ENCODE peak calls at places on chromosome X, in five cellular contexts. J is CD8-positive, alpha-beta memory T cell; R is adipocyte; D is A549; Z is right atrium auricular region. B is an unnamed sample. For H3K4me1, the result is how much of the 10 kb centered on the place peaks cover.

GRCh38 chrX:65522739-65523372 is 11.7 kb downstream of the LAS1L start:
- DNase-seq in Z (no peak), D (no peak), R (peak), J (no peak), B (no peak)

GRCh38 chrX:68355629-68355920 is 77.7 kb downstream of the OPHN1 start:
- DNase-seq in R (no peak), Z (no peak), J (no peak), D (no peak), B (no peak)

GRCh38 chrX:12974797-12975669 is at the start of gene TMSB4X:
- DNase-seq in D (peak), Z (peak), J (peak), R (peak), B (no peak)

GRCh38 chrX:136336623-136337022 is 35.9 kb downstream of the ADGRG4 start:
- DNase-seq in R (no peak), D (no peak), Z (no peak), J (no peak), B (no peak)

GRCh38 chrX:68997461-68997860 is 167.8 kb downstream of the PJA1 start:
- DNase-seq in R (no peak), Z (peak), J (no peak), D (no peak), B (no peak)

GRCh38 chrX:136214551-136214950 is 36.6 kb downstream of the MAP7D3 start:
- DNase-seq in R (peak), D (no peak), Z (no peak), J (no peak), B (peak)

GRCh38 chrX:69361286-69361926 is 142.7 kb upstream of the NALF2 start:
- DNase-seq in J (no peak), D (no peak), R (peak), Z (no peak), B (no peak)

GRCh38 chrX:103687073-103687695 is 685 bp upstream of the MORF4L2 start:
- DNase-seq in D (peak), Z (peak), J (peak), R (peak), B (peak)

GRCh38 chrX:136215559-136215958 is 35.6 kb downstream of the MAP7D3 start:
- DNase-seq in J (no peak), Z (no peak), D (no peak), R (no peak), B (no peak)

GRCh38 chrX:41526268-41526667 is 79.1 kb downstream of the NYX start:
- DNase-seq in D (no peak), J (no peak), Z (no peak), R (no peak), B (no peak)

GRCh38 chrX:650274-650673 is 19.7 kb downstream of the SHOX start:
- DNase-seq in D (no peak), R (no peak), J (no peak), Z (no peak), B (no peak)

GRCh38 chrX:102345916-102346315 is 93.9 kb downstream of the NXF2B start:
- DNase-seq in D (peak), R (peak), J (peak), Z (peak), B (peak)

GRCh38 chrX:39764441-39764914 is 333.3 kb downstream of the BCOR start:
- DNase-seq in D (no peak), Z (no peak), R (no peak), J (no peak), B (no peak)

GRCh38 chrX:151815461-151815860 is 80.9 kb downstream of the CNGA2 start:
- DNase-seq in R (peak), J (no peak), D (no peak), Z (peak), B (no peak)

GRCh38 chrX:2462780-2463179 is 38.0 kb downstream of the DHRSX start:
- DNase-seq in R (no peak), D (no peak), J (no peak), Z (no peak), B (no peak)

GRCh38 chrX:13898603-13899002 is 81.7 kb upstream of the GPM6B start:
- DNase-seq in D (no peak), J (no peak), R (no peak), Z (no peak), B (no peak)

GRCh38 chrX:18668059-18668458 is 3.8 kb downstream of the RS1 start:
- DNase-seq in D (no peak), J (no peak), R (no peak), Z (no peak), B (no peak)

GRCh38 chrX:129788527-129788926 is 8.8 kb downstream of the SASH3 start:
- DNase-seq in Z (no peak), J (no peak), D (no peak), R (no peak), B (no peak)

GRCh38 chrX:129783176-129783776 is 3.5 kb downstream of the SASH3 start:
- DNase-seq in Z (no peak), J (no peak), D (no peak), R (no peak), B (no peak)

GRCh38 chrX:129785160-129785947 is 5.6 kb downstream of the SASH3 start:
- DNase-seq in D (no peak), R (no peak), Z (no peak), J (no peak), B (no peak)

GRCh38 chrX:129787336-129788055 is 7.7 kb downstream of the SASH3 start:
- DNase-seq in R (no peak), Z (no peak), D (no peak), J (no peak), B (no peak)

GRCh38 chrX:129786210-129786651 is 6.5 kb downstream of the SASH3 start:
- DNase-seq in Z (no peak), D (no peak), J (no peak), R (no peak), B (no peak)
- H3K4me1 ChIP-seq in Z (under half), D (under half), J (half or more), R (under half), B (under half)

GRCh38 chrX:107716816-107717700 is 58.5 kb downstream of the TSC22D3 start:
- DNase-seq in D (peak), Z (peak), J (peak), R (peak), B (peak)
- H3K4me3 ChIP-seq in D (peak), Z (peak), J (peak), R (peak), B (peak)

GRCh38 chrX:153883163-153883843 is 2.7 kb downstream of the L1CAM start:
- DNase-seq in D (no peak), J (no peak), Z (no peak), R (no peak), B (no peak)
- H3K4me1 ChIP-seq in D (under half), J (under half), Z (under half), R (under half), B (under half)

GRCh38 chrX:30735839-30736238 is 82.6 kb downstream of the GK start:
- DNase-seq in R (peak), D (peak), J (peak), Z (peak), B (no peak)
- H3K4me3 ChIP-seq in R (no peak), D (no peak), J (no peak), Z (no peak), B (no peak)

GRCh38 chrX:45749375-45749774 is 548.7 kb upstream of the DIPK2B start:
- DNase-seq in Z (no peak), J (no peak), D (no peak), R (peak), B (no peak)
- H3K4me1 ChIP-seq in Z (under half), J (under half), D (half or more), R (under half), B (under half)